ENCODE peak calls at places on chromosomes 6 and 20, in six cellular contexts. G is PC-3; Z is MV-4-11; T is stimulated activated CD4-positive, alpha-beta T cell treated with anti-CD3 and anti-CD28 coated beads, Interleukin-4, amount 100 ng/mL, for 1 hour; M is H54; H is NCI-H2171. F is an unnamed sample.

GRCh38 chr6:6583836-6584235 is 4.7 kb upstream of the LY86 start:
- DNase-seq in M (no peak), Z (peak), T (no peak), G (no peak), H (no peak), F (no peak)

GRCh38 chr20:6231551-6231950 is 108.7 kb upstream of the FERMT1 start:
- DNase-seq in M (no peak), Z (peak), H (no peak), T (no peak), G (peak), F (no peak)

GRCh38 chr20:8542115-8542486 is 410.0 kb downstream of the PLCB1 start:
- DNase-seq in Z (no peak), H (no peak), M (no peak), G (no peak), T (no peak), F (no peak)

GRCh38 chr6:108847738-108848115 is 495 bp upstream of the ARMC2 start:
- DNase-seq in M (no peak), Z (no peak), G (no peak), T (no peak), H (no peak), F (no peak)

GRCh38 chr6:157764346-157765068 is 58.5 kb upstream of the SNX9 start:
- DNase-seq in T (peak), G (peak), M (peak), H (no peak), Z (peak), F (peak)

GRCh38 chr6:21885532-21886089 is 292.1 kb downstream of the SOX4 start:
- DNase-seq in H (peak), G (peak), T (no peak), Z (no peak), M (peak), F (no peak)

GRCh38 chr6:144263786-144264185 is 21.3 kb upstream of the UTRN start:
- DNase-seq in T (no peak), H (no peak), G (no peak), M (no peak), Z (no peak), F (no peak)

GRCh38 chr6:156395276-156395675 is 381.9 kb upstream of the ARID1B start:
- DNase-seq in Z (no peak), H (no peak), T (peak), M (no peak), G (peak), F (peak)

GRCh38 chr6:38155576-38156204 is 336.2 kb downstream of the ZFAND3 start:
- DNase-seq in T (no peak), Z (no peak), G (peak), H (no peak), M (no peak), F (no peak)

GRCh38 chr6:55943329-55943728 is 67.9 kb upstream of the BMP5 start:
- DNase-seq in Z (no peak), M (no peak), H (no peak), G (no peak), T (no peak), F (no peak)

GRCh38 chr20:48736636-48737035 is 91.2 kb downstream of the PREX1 start:
- DNase-seq in M (no peak), T (no peak), Z (no peak), G (no peak), H (no peak), F (no peak)

GRCh38 chr6:19838442-19839236 is 1.5 kb downstream of the ID4 start:
- DNase-seq in M (no peak), H (peak), G (peak), Z (no peak), T (no peak), F (no peak)

GRCh38 chr20:38208523-38208922 is 43.5 kb upstream of the TGM2 start:
- DNase-seq in G (no peak), H (no peak), M (no peak), Z (no peak), T (no peak), F (no peak)

GRCh38 chr6:76702187-76702586 is 629.7 kb upstream of the IMPG1 start:
- DNase-seq in T (no peak), Z (no peak), G (no peak), M (no peak), H (no peak), F (no peak)

GRCh38 chr6:11702039-11702795 is 76.4 kb downstream of the ADTRP start:
- DNase-seq in M (peak), T (no peak), H (no peak), Z (peak), G (peak), F (no peak)

GRCh38 chr6:158131926-158132325 is 36.1 kb downstream of the SERAC1 start:
- DNase-seq in Z (peak), T (no peak), H (peak), G (peak), M (no peak), F (no peak)

GRCh38 chr6:52417675-52418111 is 2.4 kb upstream of the EFHC1 start:
- DNase-seq in G (peak), T (no peak), M (no peak), H (no peak), Z (no peak), F (no peak)

GRCh38 chr6:155011997-155012396 is 16.9 kb downstream of the TIAM2 start:
- DNase-seq in H (no peak), T (no peak), M (no peak), Z (no peak), G (no peak), F (no peak)

GRCh38 chr6:162088091-162088490 is 639.5 kb downstream of the PRKN start:
- DNase-seq in H (no peak), Z (no peak), M (no peak), T (no peak), G (no peak), F (no peak)

GRCh38 chr6:41228616-41229015 is 467 bp downstream of the TREML4 start:
- DNase-seq in G (no peak), M (no peak), H (no peak), T (no peak), Z (peak), F (no peak)

GRCh38 chr20:59807909-59808728 is 125.3 kb downstream of the SYCP2 start:
- DNase-seq in T (no peak), M (no peak), H (no peak), Z (no peak), G (no peak), F (no peak)

GRCh38 chr6:87908978-87909802 is 138.5 kb upstream of the SPACA1 start:
- DNase-seq in T (no peak), H (no peak), Z (no peak), M (no peak), G (no peak), F (no peak)

GRCh38 chr6:153108320-153108719 is 22.8 kb downstream of the RGS17 start:
- DNase-seq in H (no peak), Z (no peak), G (peak), T (no peak), M (no peak), F (no peak)

GRCh38 chr20:40470313-40471260 is 218.4 kb downstream of the MAFB start:
- DNase-seq in T (no peak), Z (peak), G (no peak), M (no peak), H (no peak), F (no peak)

GRCh38 chr6:41824571-41825569 is 37.4 kb downstream of the TOMM6 start:
- DNase-seq in T (no peak), H (no peak), G (peak), M (peak), Z (peak), F (no peak)

GRCh38 chr6:16849280-16850210 is 88.3 kb upstream of the ATXN1 start:
- DNase-seq in H (no peak), G (peak), Z (peak), M (no peak), T (no peak), F (no peak)

GRCh38 chr20:2289475-2289874 is 6.3 kb upstream of the TGM3 start:
- DNase-seq in T (no peak), M (no peak), Z (peak), H (no peak), G (no peak), F (no peak)

GRCh38 chr6:6993503-6994237 is 114.1 kb upstream of the RREB1 start:
- DNase-seq in H (no peak), Z (no peak), G (no peak), M (no peak), T (no peak), F (no peak)

GRCh38 chr6:29685718-29686326 is 4.9 kb upstream of the ZFP57 start:
- DNase-seq in M (no peak), Z (no peak), H (no peak), G (no peak), T (no peak), F (no peak)

GRCh38 chr6:28474441-28475219 is 31.3 kb upstream of the ZSCAN23 start:
- DNase-seq in H (peak), M (peak), T (no peak), Z (peak), G (peak), F (no peak)

GRCh38 chr6:11971154-11971553 is 41.0 kb upstream of the HIVEP1 start:
- DNase-seq in T (no peak), G (peak), M (peak), H (no peak), Z (no peak), F (no peak)

GRCh38 chr6:22956029-22956715 is 386.8 kb downstream of the HDGFL1 start:
- DNase-seq in H (peak), Z (no peak), M (no peak), G (no peak), T (no peak), F (no peak)

GRCh38 chr20:10940941-10941340 is 267.1 kb upstream of the JAG1 start:
- DNase-seq in G (no peak), H (no peak), Z (peak), T (no peak), M (no peak), F (no peak)

GRCh38 chr6:81171991-81172740 is 580.3 kb downstream of the TENT5A start:
- DNase-seq in G (no peak), Z (no peak), H (no peak), M (no peak), T (no peak), F (no peak)

GRCh38 chr20:48538058-48538825 is 289.6 kb downstream of the PREX1 start:
- DNase-seq in M (peak), Z (no peak), G (peak), T (no peak), H (no peak), F (no peak)

GRCh38 chr6:131290955-131291354 is 155.7 kb downstream of the AKAP7 start:
- DNase-seq in H (no peak), G (no peak), M (no peak), Z (no peak), T (no peak), F (no peak)

GRCh38 chr20:19652591-19653026 is 105.4 kb upstream of the RIN2 start:
- DNase-seq in T (no peak), H (no peak), Z (no peak), M (no peak), G (no peak), F (no peak)